ENCODE peak calls at places on chromosomes 12 and 14, in seven cellular contexts. W is GM04503; V is WTC11; S is AG04450; J is activated CD4-positive, alpha-beta T cell treated with anti-CD3 and anti-CD28 coated beads for 24 hours; Y is central memory CD8-positive, alpha-beta T cell; C is GM12878. F is an unnamed sample.

GRCh38 chr12:127629066-127629820 is 637.7 kb upstream of the TMEM132C start:
- DNase-seq in W (no peak), S (no peak), V (no peak), C (no peak), Y (no peak), J (no peak), F (no peak)

GRCh38 chr12:116106870-116107269 is 170.6 kb downstream of the MED13L start:
- DNase-seq in C (no peak), V (no peak), J (no peak), S (no peak), Y (no peak), W (no peak), F (no peak)

GRCh38 chr12:70815866-70816470 is 104.6 kb downstream of the PTPRR start:
- DNase-seq in C (no peak), W (no peak), V (no peak), J (no peak), S (no peak), Y (no peak), F (no peak)

GRCh38 chr14:20489093-20489994 is 16.0 kb upstream of the RNASE10 start:
- DNase-seq in S (no peak), J (no peak), Y (no peak), V (no peak), W (no peak), C (peak; percentile 72), F (no peak)

GRCh38 chr12:10167588-10167987 is 4.3 kb downstream of the OLR1 start:
- DNase-seq in S (no peak), V (no peak), Y (no peak), J (no peak), W (no peak), C (no peak), F (no peak)

GRCh38 chr12:99232324-99232723 is 415.2 kb upstream of the GARIN6 start:
- DNase-seq in S (no peak), V (no peak), C (no peak), Y (no peak), W (no peak), J (no peak), F (no peak)

GRCh38 chr12:76244298-76244697 is 103.9 kb downstream of the BBS10 start:
- DNase-seq in J (no peak), V (no peak), W (no peak), Y (no peak), C (no peak), S (no peak), F (no peak)

GRCh38 chr14:77654001-77654431 is 37.6 kb upstream of the SPTLC2 start:
- DNase-seq in S (no peak), V (no peak), C (no peak), J (no peak), Y (no peak), W (no peak), F (no peak)

GRCh38 chr12:53004582-53004981 is 1.7 kb upstream of the EIF4B start:
- DNase-seq in J (no peak), V (no peak), W (no peak), S (no peak), Y (no peak), C (no peak), F (no peak)

GRCh38 chr12:105382771-105383632 is 52.5 kb downstream of the C12orf75 start:
- DNase-seq in V (peak; percentile 15), W (peak; percentile 47), Y (no peak), S (peak; percentile 34), J (peak; percentile 7), C (peak; percentile 17), F (peak; percentile 29)

GRCh38 chr14:51711505-51711904 is 59.8 kb downstream of the FRMD6 start:
- DNase-seq in V (no peak), S (no peak), C (no peak), W (no peak), Y (no peak), J (no peak), F (no peak)

GRCh38 chr12:121711925-121712461 is 559 bp upstream of the TMEM120B start:
- DNase-seq in S (no peak), W (no peak), Y (no peak), V (peak; percentile 28), C (no peak), J (no peak), F (no peak)

GRCh38 chr14:23327947-23328744 is 6.9 kb downstream of the PABPN1 start:
- DNase-seq in V (peak; percentile 72), J (peak; percentile 48), C (no peak), W (no peak), S (peak; percentile 63), Y (no peak), F (no peak)

GRCh38 chr14:53273671-53274072 is 120.5 kb upstream of the DDHD1 start:
- DNase-seq in Y (no peak), S (no peak), W (peak; percentile 12), J (no peak), V (no peak), C (no peak), F (no peak)

GRCh38 chr12:81167694-81168093 is 89.8 kb downstream of the ACSS3 start:
- DNase-seq in S (no peak), C (no peak), Y (no peak), W (no peak), V (no peak), J (no peak), F (peak; percentile 7)

GRCh38 chr12:24898606-24899005 is 50.3 kb downstream of the BCAT1 start:
- DNase-seq in J (no peak), S (no peak), W (no peak), V (no peak), C (no peak), Y (no peak), F (no peak)

GRCh38 chr12:66885115-66885875 is 206.4 kb upstream of the GRIP1 start:
- DNase-seq in Y (no peak), S (no peak), W (no peak), J (no peak), C (no peak), V (peak; percentile 17), F (no peak)

GRCh38 chr12:130577348-130577747 is 138.8 kb downstream of the RIMBP2 start:
- DNase-seq in V (no peak), C (no peak), S (no peak), W (no peak), Y (no peak), J (no peak), F (no peak)

GRCh38 chr12:49358548-49359141 is 8.6 kb upstream of the SPATS2 start:
- DNase-seq in C (no peak), Y (peak; percentile 33), W (no peak), J (no peak), S (no peak), V (peak; percentile 67), F (no peak)

GRCh38 chr14:51539571-51540037 is 112.1 kb upstream of the FRMD6 start:
- DNase-seq in J (no peak), S (peak; percentile 68), V (no peak), W (peak; percentile 74), Y (no peak), C (no peak), F (peak; percentile 20)

GRCh38 chr12:92077530-92077929 is 68.1 kb downstream of the BTG1 start:
- DNase-seq in Y (no peak), C (no peak), V (no peak), W (no peak), S (no peak), J (no peak), F (no peak)

GRCh38 chr12:45184145-45184958 is 31.5 kb upstream of the ANO6 start:
- DNase-seq in J (no peak), V (no peak), C (no peak), Y (no peak), S (no peak), W (no peak), F (no peak)

F was measured in iPS DF 6.9.